ENCODE peak calls at places on chromosome 3, in nine cellular contexts. R is tibial artery, G is OCI-LY7, X is fibroblast of villous mesenchyme, V is fibroblast of lung, K is dorsolateral prefrontal cortex, E is astrocyte, A is lower lobe of right lung, L is Peyer's patch. W is an unnamed sample.

GRCh38 chr3:174337227-174337626 is 521.9 kb upstream of the NAALADL2 start:
- DNase-seq in E (no peak), R (no peak), A (no peak), V (no peak), K (no peak), G (no peak), X (peak), L (no peak), W (no peak)

GRCh38 chr3:122642935-122643334 is 37.7 kb upstream of the PARP14 start:
- DNase-seq in X (no peak), L (no peak), A (no peak), K (no peak), R (no peak), V (no peak), E (no peak), G (no peak), W (no peak)

GRCh38 chr3:50205719-50206276 is 727 bp downstream of the SLC38A3 start:
- DNase-seq in K (no peak), G (no peak), R (no peak), A (peak), L (peak), E (peak), X (no peak), V (peak), W (no peak)

GRCh38 chr3:149843502-149843901 is 30.5 kb downstream of the RNF13 start:
- DNase-seq in L (no peak), V (no peak), X (no peak), K (no peak), G (no peak), R (no peak), E (no peak), A (no peak), W (no peak)

GRCh38 chr3:61875073-61875472 is 313.7 kb downstream of the PTPRG start:
- DNase-seq in L (no peak), V (peak), A (no peak), X (peak), K (no peak), G (no peak), E (peak), R (no peak), W (peak)

GRCh38 chr3:195854628-195855300 is 43.0 kb upstream of the MUC4 start:
- DNase-seq in A (no peak), G (no peak), R (no peak), K (no peak), V (no peak), X (no peak), L (no peak), E (no peak), W (no peak)

GRCh38 chr3:20043398-20043797 is 3.2 kb downstream of the KAT2B start:
- DNase-seq in E (no peak), X (peak), K (peak), V (peak), A (peak), L (peak), G (peak), R (peak), W (peak)

GRCh38 chr3:46847744-46848143 is 15.5 kb downstream of the MYL3 start:
- DNase-seq in L (peak), V (no peak), G (no peak), X (no peak), R (no peak), E (no peak), K (no peak), A (no peak), W (no peak)

GRCh38 chr3:181985386-181985785 is 273.7 kb downstream of the SOX2 start:
- DNase-seq in L (no peak), K (no peak), A (no peak), X (no peak), V (no peak), G (peak), R (no peak), E (no peak), W (no peak)

GRCh38 chr3:133941390-133941789 is 45.7 kb upstream of the RAB6B start:
- DNase-seq in V (peak), A (no peak), E (peak), R (no peak), K (no peak), G (no peak), L (no peak), X (peak), W (peak)

GRCh38 chr3:59992578-59992977 is 942.8 kb upstream of the CFAP20DC start:
- DNase-seq in K (no peak), X (no peak), G (no peak), L (no peak), R (no peak), A (no peak), V (no peak), E (no peak), W (no peak)

GRCh38 chr3:124483915-124484470 is 246.3 kb upstream of the UMPS start:
- DNase-seq in E (no peak), V (no peak), A (no peak), X (peak), L (no peak), K (no peak), G (no peak), R (no peak), W (no peak)

GRCh38 chr3:81816473-81817260 is 55.2 kb upstream of the GBE1 start:
- DNase-seq in E (peak), X (peak), A (no peak), L (no peak), K (no peak), R (no peak), G (no peak), V (peak), W (peak)

GRCh38 chr3:127820871-127821853 is 1.2 kb downstream of the MGLL start:
- DNase-seq in R (peak), V (peak), G (no peak), X (peak), L (no peak), E (no peak), K (no peak), A (peak), W (no peak)

GRCh38 chr3:124859025-124859424 is 28.1 kb downstream of the ITGB5 start:
- DNase-seq in G (no peak), L (no peak), K (no peak), X (peak), A (no peak), E (peak), R (no peak), V (peak), W (peak)

GRCh38 chr3:159804726-159805410 is 183.8 kb upstream of the IL12A start:
- DNase-seq in V (peak), R (peak), E (peak), L (no peak), A (peak), K (no peak), X (peak), G (peak), W (peak)

GRCh38 chr3:167908745-167909442 is 173.4 kb downstream of the SERPINI1 start:
- DNase-seq in K (no peak), G (no peak), V (no peak), E (no peak), X (no peak), A (no peak), R (no peak), L (no peak), W (no peak)

GRCh38 chr3:190772831-190773230 is 89.7 kb downstream of the GMNC start:
- DNase-seq in K (no peak), X (no peak), E (no peak), L (no peak), V (no peak), A (no peak), R (no peak), G (no peak), W (no peak)

GRCh38 chr3:152331018-152331541 is 62.4 kb downstream of the MBNL1 start:
- DNase-seq in A (no peak), R (no peak), K (no peak), L (no peak), X (peak), V (peak), E (peak), G (no peak), W (peak)

GRCh38 chr3:53750253-53751210 is 95.7 kb downstream of the CHDH start:
- DNase-seq in X (no peak), K (no peak), A (no peak), G (no peak), E (no peak), L (peak), V (no peak), R (no peak), W (no peak)

GRCh38 chr3:136602818-136603217 is 149.4 kb downstream of the STAG1 start:
- DNase-seq in E (no peak), L (no peak), V (peak), G (no peak), K (no peak), R (no peak), X (no peak), A (no peak), W (no peak)

GRCh38 chr3:141311170-141311495 is 57.2 kb upstream of the ZBTB38 start:
- DNase-seq in K (no peak), E (no peak), V (no peak), A (no peak), L (no peak), X (no peak), R (no peak), G (no peak), W (no peak)

GRCh38 chr3:179719048-179719734 is 66.4 kb downstream of the USP13 start:
- DNase-seq in V (no peak), X (no peak), R (no peak), G (no peak), E (no peak), L (no peak), K (no peak), A (no peak), W (no peak)

GRCh38 chr3:118772036-118773030 is 262.3 kb downstream of the IGSF11 start:
- DNase-seq in K (no peak), R (no peak), L (no peak), V (peak), E (peak), G (no peak), X (no peak), A (no peak), W (no peak)

GRCh38 chr3:123096701-123097100 is 29.9 kb downstream of the PDIA5 start:
- DNase-seq in A (no peak), G (no peak), R (no peak), E (peak), X (peak), L (no peak), K (peak), V (peak), W (peak)

GRCh38 chr3:107545680-107546120 is 22.9 kb downstream of the BBX start:
- DNase-seq in E (peak), K (no peak), X (peak), L (no peak), A (no peak), R (no peak), V (peak), G (no peak), W (no peak)

GRCh38 chr3:163490119-163490518 is 1588.2 kb downstream of the SI start:
- DNase-seq in K (no peak), G (peak), V (peak), R (no peak), X (peak), E (no peak), L (no peak), A (no peak), W (peak)

GRCh38 chr3:139120336-139120971 is 75.8 kb upstream of the PRR23C start:
- DNase-seq in V (peak), E (peak), L (no peak), A (no peak), X (peak), R (no peak), G (no peak), K (no peak), W (peak)

GRCh38 chr3:138946554-138947302 is at the start of the genes FOXL2 and FOXL2NB:
- DNase-seq in K (no peak), X (peak), A (no peak), R (no peak), E (peak), V (peak), L (no peak), G (no peak), W (peak)

GRCh38 chr3:109553573-109554371 is 216.4 kb upstream of the DPPA4 start:
- DNase-seq in E (peak), R (no peak), G (no peak), L (no peak), V (peak), K (no peak), A (no peak), X (no peak), W (no peak)
- TF ChIP-seq CTCF in E (no peak), R (no peak), G (no peak), L (no peak), V (no peak), K (no peak), A (no peak), X (no peak), W (no peak)

GRCh38 chr3:114626751-114627150 is 332.9 kb downstream of the TIGIT start:
- DNase-seq in G (no peak), E (peak), X (no peak), A (no peak), R (no peak), V (peak), L (no peak), K (no peak), W (no peak)

GRCh38 chr3:114624047-114624445 is 330.2 kb downstream of the TIGIT start:
- DNase-seq in K (no peak), R (peak), V (peak), G (no peak), X (peak), L (no peak), E (peak), A (no peak), W (peak)

GRCh38 chr3:114624676-114625181 is 330.9 kb downstream of the TIGIT start:
- DNase-seq in L (peak), A (peak), E (peak), R (peak), V (peak), G (no peak), X (peak), K (peak), W (peak)

GRCh38 chr3:114622001-114622400 is 328.2 kb downstream of the TIGIT start:
- DNase-seq in R (no peak), V (peak), G (no peak), L (no peak), X (peak), K (no peak), E (peak), A (no peak), W (no peak)

GRCh38 chr3:114623420-114624046 is 329.7 kb downstream of the TIGIT start:
- DNase-seq in X (no peak), K (no peak), V (peak), A (no peak), R (no peak), G (no peak), E (no peak), L (no peak), W (no peak)
- H3K4me3 ChIP-seq in X (peak), K (peak), V (peak), A (peak), R (peak), G (no peak), E (peak), L (peak), W (peak)

GRCh38 chr3:94285874-94286273 is 223.0 kb downstream of the NSUN3 start:
- DNase-seq in R (no peak), E (peak), V (peak), L (no peak), G (no peak), A (no peak), K (no peak), X (peak), W (peak)
- TF ChIP-seq CTCF in R (no peak), E (no peak), V (peak), L (no peak), G (peak), A (no peak), K (peak), X (peak), W (no peak)

GRCh38 chr3:42664443-42664814 is 10.9 kb downstream of the ZBTB47 start:
- DNase-seq in X (no peak), G (no peak), K (no peak), A (no peak), E (no peak), L (no peak), R (no peak), V (no peak), W (no peak)

GRCh38 chr3:42662037-42662812 is 8.7 kb downstream of the ZBTB47 start:
- DNase-seq in A (no peak), V (no peak), G (no peak), X (no peak), E (no peak), L (no peak), R (no peak), K (no peak), W (no peak)

GRCh38 chr3:42662813-42663535 is 9.5 kb downstream of the ZBTB47 start:
- DNase-seq in V (no peak), L (no peak), X (no peak), R (no peak), A (no peak), K (no peak), E (no peak), G (no peak), W (no peak)

GRCh38 chr3:42665050-42665878 is 11.8 kb downstream of the ZBTB47 start:
- DNase-seq in E (no peak), V (no peak), G (no peak), R (no peak), X (no peak), L (no peak), A (no peak), K (no peak), W (no peak)

GRCh38 chr3:42663581-42664442 is 10.3 kb downstream of the ZBTB47 start:
- DNase-seq in V (no peak), A (no peak), X (no peak), R (no peak), G (peak), E (no peak), L (peak), K (no peak), W (no peak)
- H3K4me3 ChIP-seq in V (no peak), A (no peak), X (no peak), R (no peak), G (no peak), E (no peak), L (no peak), K (no peak), W (no peak)

DNA sequence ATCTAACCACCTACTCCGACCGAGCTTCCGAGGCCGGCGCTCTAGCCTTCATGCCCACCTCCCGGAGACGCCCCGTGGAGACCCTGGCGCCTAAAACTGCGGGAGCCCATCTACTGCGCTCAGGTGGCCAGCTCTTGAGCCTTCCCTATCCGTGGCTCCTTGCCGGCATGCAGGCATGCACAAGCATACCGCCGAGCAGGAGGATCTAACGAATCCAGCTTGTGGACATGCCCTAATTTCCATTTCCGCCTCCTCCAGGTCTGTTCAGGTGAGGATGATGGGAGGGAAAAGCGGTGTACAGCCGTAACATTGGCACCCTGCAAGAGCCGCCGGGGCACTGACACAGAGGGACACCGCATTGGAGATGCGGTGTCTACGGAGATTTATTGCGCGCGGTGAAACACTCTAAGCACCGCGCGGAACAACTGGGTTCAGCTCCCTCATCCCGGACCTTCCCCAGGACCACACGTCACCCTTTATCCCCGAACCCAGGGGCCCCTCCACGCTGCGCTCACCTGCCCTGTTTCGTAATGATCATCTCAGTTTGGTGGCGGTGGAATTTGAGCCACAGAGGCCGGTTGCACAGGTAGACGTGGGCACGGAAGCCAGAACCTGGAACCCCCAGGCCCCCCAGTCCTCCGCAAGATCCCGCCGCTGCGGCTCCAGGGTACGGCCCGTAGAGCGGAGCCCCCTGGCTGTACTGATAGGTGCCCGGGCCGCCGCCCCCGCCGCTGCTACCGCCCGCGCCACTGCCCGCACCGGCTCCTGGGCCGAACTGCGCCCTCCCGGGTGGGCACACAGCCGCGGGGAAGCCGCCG is 1.0 kb downstream of the EOMES start:
- DNase-seq in X (no peak), L (no peak), K (no peak), E (no peak), R (no peak), A (no peak), V (no peak), G (no peak), W (no peak)
- TF ChIP-seq CTCF in X (no peak), L (no peak), K (no peak), E (no peak), R (no peak), A (no peak), V (no peak), G (peak), W (no peak)

GRCh38 chr3:37639922-37640321 is 221.8 kb upstream of the CTDSPL start:
- DNase-seq in A (no peak), L (no peak), R (no peak), X (no peak), K (no peak), G (no peak), V (no peak), E (no peak), W (no peak)
- H3K4me3 ChIP-seq in A (no peak), L (no peak), R (no peak), X (no peak), K (no peak), G (no peak), V (no peak), E (no peak), W (no peak)

GRCh38 chr3:44918581-44918980 is 44.2 kb downstream of the TGM4 start:
- DNase-seq in G (no peak), E (no peak), K (no peak), V (no peak), L (no peak), X (no peak), R (no peak), A (no peak), W (no peak)
- TF ChIP-seq CTCF in G (no peak), E (no peak), K (no peak), V (no peak), L (no peak), X (no peak), R (no peak), A (no peak), W (no peak)

GRCh38 chr3:187750041-187750512 is 4.8 kb upstream of the BCL6 start:
- DNase-seq in K (no peak), R (no peak), E (peak), A (peak), V (peak), G (peak), X (peak), L (peak), W (no peak)
- H3K4me3 ChIP-seq in K (peak), R (no peak), E (no peak), A (peak), V (peak), G (peak), X (peak), L (peak), W (no peak)